ENCODE peak calls at places on chromosomes 5 and 9, in seven cellular contexts. J is A549; X is ovary; M is neural progenitor cell; B is right cardiac atrium; Z is CD8-positive, alpha-beta memory T cell; U is heart left ventricle. E is an unnamed sample. For H3K4me1, the result is how much of the 10 kb centered on the place peaks cover.

GRCh38 chr5:80072103-80073073 is 37.2 kb downstream of the THBS4 start:
- DNase-seq in U (no peak), M (no peak), J (no peak), X (no peak), B (no peak), Z (no peak), E (no peak)

GRCh38 chr5:106312360-106312759 is 1358.4 kb downstream of the EFNA5 start:
- DNase-seq in M (no peak), Z (no peak), B (no peak), J (peak), U (no peak), X (no peak), E (no peak)

GRCh38 chr9:407255-407654 is 192.6 kb downstream of the DOCK8 start:
- DNase-seq in X (no peak), U (no peak), M (peak), B (no peak), Z (no peak), J (no peak), E (no peak)

GRCh38 chr9:93268551-93269314 is 84.8 kb downstream of the WNK2 start:
- DNase-seq in M (no peak), J (no peak), Z (peak), X (peak), U (no peak), B (no peak), E (no peak)

GRCh38 chr5:116438979-116439554 is 135.6 kb downstream of the SEMA6A start:
- DNase-seq in U (no peak), Z (no peak), B (no peak), M (no peak), X (no peak), J (no peak), E (no peak)

GRCh38 chr9:128360826-128361225 is 10.3 kb upstream of the URM1 start:
- DNase-seq in J (no peak), U (no peak), B (no peak), M (no peak), Z (no peak), X (no peak), E (no peak)

GRCh38 chr9:72041775-72042194 is 18.6 kb downstream of the C9orf57 start:
- DNase-seq in M (no peak), B (peak), J (no peak), U (peak), X (peak), Z (no peak), E (peak)

GRCh38 chr5:135482383-135482933 is 30.3 kb upstream of the TIFAB start:
- DNase-seq in X (no peak), B (no peak), U (no peak), M (peak), Z (no peak), J (no peak), E (no peak)

GRCh38 chr5:104189909-104190308 is 627.3 kb upstream of the NUDT12 start:
- DNase-seq in B (no peak), M (no peak), Z (no peak), U (no peak), J (no peak), X (no peak), E (no peak)

GRCh38 chr5:1312993-1313833 is 18.3 kb upstream of the TERT start:
- DNase-seq in X (no peak), J (no peak), U (no peak), B (no peak), M (no peak), Z (peak), E (no peak)

GRCh38 chr5:171492781-171493180 is 73.3 kb downstream of the FGF18 start:
- DNase-seq in U (no peak), M (no peak), X (no peak), Z (no peak), B (no peak), J (peak), E (no peak)

GRCh38 chr5:33766023-33766422 is 125.8 kb downstream of the ADAMTS12 start:
- DNase-seq in B (no peak), Z (no peak), U (no peak), J (no peak), X (no peak), M (no peak), E (no peak)

GRCh38 chr5:93294184-93294583 is 286.8 kb downstream of the NR2F1-AS1 start:
- DNase-seq in B (no peak), J (no peak), U (no peak), M (no peak), Z (no peak), X (no peak), E (no peak)

GRCh38 chr5:79186021-79186420 is 49.9 kb upstream of the JMY start:
- DNase-seq in U (no peak), B (no peak), J (no peak), X (no peak), M (no peak), Z (no peak), E (no peak)

GRCh38 chr9:123866497-123866896 is 63.4 kb downstream of the DENND1A start:
- DNase-seq in J (no peak), Z (peak), M (no peak), X (no peak), U (no peak), B (no peak), E (no peak)

GRCh38 chr5:142664634-142665033 is 21.3 kb downstream of the FGF1 start:
- DNase-seq in M (no peak), J (no peak), X (no peak), B (no peak), U (no peak), Z (no peak), E (no peak)

GRCh38 chr5:154386952-154387629 is 58.7 kb upstream of the SAP30L start:
- DNase-seq in M (no peak), Z (no peak), B (no peak), U (no peak), J (no peak), X (no peak), E (no peak)

GRCh38 chr5:154385236-154385512 is 60.6 kb upstream of the SAP30L start:
- DNase-seq in U (no peak), M (no peak), Z (no peak), X (no peak), B (no peak), J (no peak), E (no peak)

GRCh38 chr5:154380263-154380662 is 65.5 kb upstream of the SAP30L start:
- DNase-seq in X (no peak), Z (no peak), M (no peak), U (no peak), J (no peak), B (no peak), E (no peak)

GRCh38 chr5:154388842-154389241 is 57.0 kb upstream of the SAP30L start:
- DNase-seq in M (no peak), J (no peak), U (no peak), Z (no peak), B (no peak), X (no peak), E (no peak)

GRCh38 chr5:154384480-154385235 is 61.1 kb upstream of the SAP30L start:
- DNase-seq in X (no peak), Z (no peak), J (no peak), U (no peak), M (no peak), B (no peak), E (no peak)
- H3K27ac ChIP-seq in X (no peak), Z (peak), J (peak), U (no peak), M (no peak), B (no peak), E (no peak)

GRCh38 chr9:36400332-36401178 is 486 bp upstream of the RNF38 start:
- DNase-seq in J (peak), X (peak), Z (peak), M (peak), B (peak), U (peak), E (peak)

GRCh38 chr9:36401179-36401740 is 1.2 kb upstream of the RNF38 start:
- DNase-seq in Z (no peak), J (peak), M (no peak), B (peak), X (no peak), U (no peak), E (no peak)

GRCh38 chr9:36398745-36399144 is 1.3 kb downstream of the RNF38 start:
- DNase-seq in Z (no peak), M (no peak), B (no peak), J (no peak), X (no peak), U (no peak), E (no peak)

GRCh38 chr9:36401897-36402480 is 1.9 kb upstream of the RNF38 start:
- DNase-seq in M (no peak), Z (no peak), U (no peak), B (no peak), X (no peak), J (no peak), E (no peak)

DNA sequence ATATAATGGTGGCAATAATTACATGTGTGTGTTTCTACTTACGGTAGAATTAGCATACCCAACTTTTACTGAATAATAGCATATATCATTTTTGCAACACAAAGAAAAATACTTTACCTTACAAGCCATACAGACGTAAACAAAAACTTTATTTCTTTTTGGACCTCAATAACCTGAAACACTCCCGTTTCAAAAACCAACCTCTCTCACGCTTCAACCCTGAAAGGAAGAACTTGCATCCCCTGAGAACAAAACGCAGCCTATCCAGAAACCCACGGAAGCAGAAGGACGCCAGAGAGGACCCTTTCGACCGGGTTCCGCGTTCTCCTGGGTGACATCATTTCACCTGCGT is at the start of gene RNF38:
- DNase-seq in M (no peak), U (no peak), Z (peak), B (no peak), J (no peak), X (no peak), E (no peak)
- H3K4me1 ChIP-seq in M (under half), U (under half), Z (under half), B (under half), J (under half), X (under half), E (under half)

DNA sequence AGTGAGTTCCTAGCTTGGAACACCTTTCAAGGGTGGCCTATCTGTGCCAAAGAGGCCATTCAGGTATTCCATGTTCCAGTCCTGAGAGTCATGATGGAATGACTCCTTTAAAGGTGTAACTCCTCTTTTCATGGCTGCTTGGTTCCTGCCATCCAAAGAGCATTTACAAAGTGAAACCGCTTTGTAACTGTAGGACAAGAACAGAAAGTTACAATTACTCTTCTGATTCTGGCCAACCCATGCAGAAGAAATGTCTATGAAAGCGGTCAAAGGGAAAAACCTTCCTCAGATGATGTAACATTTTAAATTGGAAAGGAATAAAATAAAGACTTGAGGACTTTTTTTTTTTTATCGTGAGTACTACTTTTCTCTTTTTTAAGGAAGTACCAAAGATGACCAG is 12.9 kb upstream of the C9orf72 start:
- DNase-seq in B (no peak), J (no peak), Z (no peak), U (no peak), X (no peak), M (no peak), E (no peak)
- H3K4me3 ChIP-seq in B (no peak), J (no peak), Z (no peak), U (peak), X (no peak), M (no peak), E (no peak)

GRCh38 chr9:112754578-112754977 is 4.0 kb downstream of the SNX30 start:
- DNase-seq in M (no peak), U (no peak), J (no peak), Z (peak), B (no peak), X (no peak), E (no peak)
- H3K27ac ChIP-seq in M (no peak), U (no peak), J (no peak), Z (no peak), B (no peak), X (no peak), E (no peak)

DNA sequence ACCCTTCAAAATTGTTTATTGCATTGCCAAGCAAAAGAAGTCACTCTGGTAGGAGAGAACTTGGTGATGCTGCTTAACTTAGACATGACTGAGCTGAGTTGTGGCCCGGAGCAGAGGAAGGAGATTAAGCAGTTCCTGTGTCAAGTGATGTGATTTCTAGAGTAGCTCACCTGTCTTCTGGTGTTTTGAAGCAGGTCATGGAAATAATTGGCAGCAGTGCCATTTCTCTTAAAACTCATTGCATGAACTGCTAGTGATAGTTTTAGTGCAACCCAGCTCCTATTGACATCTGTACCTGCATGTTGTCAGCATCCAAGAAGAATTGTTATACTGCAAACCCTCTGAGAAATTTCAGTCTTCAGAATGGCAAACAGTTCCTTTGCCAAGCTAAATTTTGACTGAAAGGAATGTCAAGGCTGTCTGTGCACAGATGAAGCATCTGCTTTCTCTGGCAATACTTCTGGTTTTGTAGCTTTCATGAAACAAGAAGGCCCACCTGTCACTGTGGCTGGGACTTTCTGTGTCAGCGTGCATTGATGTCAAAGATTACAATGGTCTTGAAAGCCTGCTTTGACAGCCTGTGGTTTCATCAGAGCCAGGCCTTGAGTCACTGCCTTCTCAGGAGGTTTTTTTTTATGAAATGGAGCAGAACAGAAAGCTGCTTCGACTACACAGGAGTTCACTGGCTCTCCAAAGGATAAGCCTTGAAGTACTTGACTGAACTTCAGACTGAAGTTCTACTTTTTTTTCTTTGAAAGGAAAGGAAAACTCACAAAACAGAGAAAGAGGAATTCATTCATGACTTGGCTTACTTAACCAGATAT is 90.6 kb downstream of the RALGPS1 start:
- DNase-seq in M (no peak), Z (peak), B (no peak), U (no peak), J (no peak), X (no peak), E (no peak)
- H3K4me1 ChIP-seq in M (under half), Z (under half), B (under half), U (under half), J (under half), X (under half), E (under half)

DNA sequence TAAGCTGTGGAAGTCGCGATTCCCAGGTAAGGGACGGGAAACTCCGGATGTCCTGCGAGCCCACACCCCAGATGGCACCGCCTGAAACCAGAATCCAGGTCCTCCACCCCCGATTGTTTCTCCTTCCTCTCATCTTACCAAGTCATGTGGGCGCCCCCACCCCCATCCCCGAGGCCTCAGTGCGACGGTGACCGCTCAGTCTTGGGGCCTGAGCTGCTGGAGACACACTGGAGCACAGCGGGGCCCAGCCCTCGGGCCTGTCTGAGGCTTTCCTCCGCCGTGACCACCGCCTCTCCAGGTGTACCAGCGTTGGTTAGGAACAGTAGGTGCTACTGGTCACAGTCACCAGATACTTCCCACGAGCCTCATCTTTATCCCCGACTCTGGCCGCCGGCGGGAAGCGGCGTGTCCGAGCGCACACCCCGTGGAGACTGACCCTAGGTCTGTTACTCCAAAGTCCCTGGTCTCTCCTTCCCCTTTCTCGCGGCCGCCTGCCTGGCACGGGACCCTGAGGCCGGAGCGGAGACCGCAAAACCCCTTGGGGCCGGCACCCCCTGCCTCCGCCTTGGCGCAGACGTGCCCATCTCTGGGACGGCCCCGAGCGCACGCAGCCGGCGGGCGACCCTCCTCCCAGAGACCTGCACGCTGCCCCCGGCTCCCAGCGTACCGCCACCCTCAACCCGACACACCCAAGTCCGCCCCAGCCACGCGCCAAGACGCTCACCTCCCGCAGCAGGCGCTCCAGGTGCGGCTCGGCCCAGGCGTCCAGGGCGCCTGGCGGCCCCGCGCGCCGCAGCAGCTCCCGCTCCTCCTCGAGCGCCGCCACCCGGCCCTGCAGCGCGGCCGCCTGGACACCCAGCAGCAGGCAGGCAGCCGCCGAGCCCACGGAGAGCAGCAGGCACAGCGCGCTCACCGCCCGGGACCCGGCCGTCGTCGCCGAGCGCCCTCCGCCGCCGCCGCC is 733 bp downstream of the COL23A1 start:
- DNase-seq in X (peak), J (no peak), U (no peak), B (peak), Z (no peak), M (peak), E (peak)
- H3K4me3 ChIP-seq in X (peak), J (peak), U (peak), B (peak), Z (no peak), M (peak), E (peak)

DNA sequence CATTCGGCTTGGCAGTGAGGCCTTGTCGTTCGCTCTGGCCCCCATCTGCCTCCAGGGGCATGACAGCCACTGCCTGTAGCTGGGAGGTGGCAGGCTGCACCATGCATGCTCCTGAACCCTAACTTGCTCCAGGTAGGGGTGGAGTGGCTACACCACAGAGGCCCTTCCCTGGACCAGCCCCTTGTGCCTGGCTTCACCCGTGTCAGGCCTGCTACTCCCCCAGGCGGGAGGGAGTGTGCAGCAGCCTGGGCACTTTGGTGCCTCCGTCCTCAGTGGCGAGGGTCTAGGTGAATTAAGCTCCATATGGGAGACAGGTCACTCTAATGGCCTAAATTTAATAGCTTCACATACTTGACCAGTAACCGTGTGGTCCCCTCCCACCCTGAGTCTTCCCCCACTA is 59.4 kb upstream of the LMX1B start:
- DNase-seq in J (no peak), U (no peak), B (no peak), Z (no peak), M (no peak), X (no peak), E (no peak)
- H3K27ac ChIP-seq in J (no peak), U (no peak), B (no peak), Z (no peak), M (no peak), X (no peak), E (no peak)

DNA sequence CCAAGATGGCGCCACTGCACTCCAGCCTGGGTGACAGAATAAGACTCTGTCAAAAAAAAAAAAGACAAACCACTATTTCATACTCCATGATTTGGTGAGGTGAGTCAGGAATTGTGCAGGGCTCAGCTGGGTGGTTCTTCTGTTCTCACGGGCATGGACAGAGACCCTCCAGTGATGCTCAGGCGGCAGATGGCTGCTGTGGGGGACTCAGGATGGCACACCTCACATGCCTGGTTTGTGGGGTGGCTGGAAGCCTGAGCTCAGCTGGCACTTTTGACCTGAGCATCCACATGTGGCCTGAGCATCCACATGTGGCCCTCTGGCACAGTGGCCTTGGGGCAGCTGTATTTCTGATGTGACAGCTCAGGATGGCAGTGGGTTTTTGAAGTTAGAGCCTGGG is 217.2 kb downstream of the IRX2 start:
- DNase-seq in X (no peak), Z (no peak), B (no peak), M (no peak), U (no peak), J (no peak), E (no peak)
- H3K4me1 ChIP-seq in X (under half), Z (under half), B (under half), M (under half), U (under half), J (under half), E (under half)

GRCh38 chr9:105065119-105066088 is 137.4 kb upstream of the ABCA1 start:
- DNase-seq in J (no peak), B (no peak), Z (no peak), M (no peak), X (no peak), U (no peak), E (no peak)
- H3K4me3 ChIP-seq in J (peak), B (no peak), Z (no peak), M (no peak), X (no peak), U (no peak), E (no peak)

GRCh38 chr9:7382365-7382764 is 417.2 kb downstream of the DMAC1 start:
- DNase-seq in U (no peak), M (no peak), J (no peak), B (no peak), Z (no peak), X (no peak), E (no peak)
- H3K27ac ChIP-seq in U (no peak), M (no peak), J (no peak), B (no peak), Z (no peak), X (no peak), E (no peak)